ENCODE peak calls at places on chromosomes 2 and 18, in nine cellular contexts. X, L, T, G, I, E, P, K and U are unnamed samples.

GRCh38 chr2:58918138-58918537 is 677.0 kb upstream of the FANCL start:
- DNase-seq in X (no peak), L (no peak), T (no peak), G (no peak), I (peak), E (no peak), P (no peak), K (no peak), U (peak)

GRCh38 chr18:54094474-54094873 is 130.0 kb downstream of the MBD2 start:
- DNase-seq in X (no peak), L (no peak), T (no peak), G (no peak), I (no peak), E (no peak), P (no peak), K (no peak), U (no peak)

GRCh38 chr18:79377187-79377891 is 18.4 kb upstream of the NFATC1 start:
- DNase-seq in X (no peak), L (no peak), T (peak), G (no peak), I (no peak), E (no peak), P (no peak), K (no peak), U (no peak)

GRCh38 chr2:129828829-129829228 is 150.6 kb upstream of the RAB6C start:
- DNase-seq in X (no peak), L (no peak), T (no peak), G (no peak), I (no peak), E (no peak), P (no peak), K (no peak), U (no peak)

GRCh38 chr2:240759454-240759853 is 60.6 kb downstream of the KIF1A start:
- DNase-seq in X (no peak), L (no peak), T (no peak), G (no peak), I (no peak), E (no peak), P (no peak), K (no peak), U (no peak)

GRCh38 chr2:27920148-27920885 is 29.8 kb downstream of the BABAM2 start:
- DNase-seq in X (no peak), L (no peak), T (no peak), G (no peak), I (peak), E (no peak), P (no peak), K (peak), U (peak)

GRCh38 chr2:17190527-17190926 is 327.7 kb downstream of the RAD51AP2 start:
- DNase-seq in X (no peak), L (no peak), T (no peak), G (no peak), I (no peak), E (no peak), P (no peak), K (no peak), U (no peak)

GRCh38 chr2:224278531-224278930 is 123.4 kb downstream of the FAM124B start:
- DNase-seq in X (no peak), L (no peak), T (no peak), G (no peak), I (peak), E (no peak), P (no peak), K (no peak), U (peak)

GRCh38 chr2:8540552-8541055 is 141.3 kb upstream of the ID2 start:
- DNase-seq in X (no peak), L (no peak), T (peak), G (no peak), I (no peak), E (no peak), P (no peak), K (no peak), U (no peak)

GRCh38 chr18:42131044-42131939 is 176.3 kb downstream of the PIK3C3 start:
- DNase-seq in X (no peak), L (no peak), T (no peak), G (no peak), I (no peak), E (no peak), P (peak), K (no peak), U (no peak)

GRCh38 chr2:99572798-99573197 is 83.0 kb upstream of the REV1 start:
- DNase-seq in X (no peak), L (no peak), T (no peak), G (no peak), I (no peak), E (no peak), P (no peak), K (no peak), U (no peak)

GRCh38 chr2:10080536-10081304 is 509 bp upstream of the CYS1 start:
- DNase-seq in X (no peak), L (no peak), T (no peak), G (peak), I (no peak), E (peak), P (peak), K (no peak), U (no peak)

GRCh38 chr2:208142255-208142924 is 3.6 kb downstream of the CRYGB start:
- DNase-seq in X (no peak), L (no peak), T (no peak), G (no peak), I (peak), E (no peak), P (no peak), K (no peak), U (no peak)

GRCh38 chr2:138059487-138059886 is 95.2 kb downstream of the HNMT start:
- DNase-seq in X (no peak), L (no peak), T (no peak), G (no peak), I (no peak), E (no peak), P (no peak), K (no peak), U (no peak)

GRCh38 chr18:27995770-27996502 is 181.0 kb downstream of the CDH2 start:
- DNase-seq in X (no peak), L (peak), T (no peak), G (no peak), I (no peak), E (no peak), P (no peak), K (no peak), U (no peak)

GRCh38 chr18:36993068-36993467 is 164.1 kb downstream of the KIAA1328 start:
- DNase-seq in X (no peak), L (no peak), T (no peak), G (no peak), I (peak), E (no peak), P (no peak), K (no peak), U (peak)

GRCh38 chr2:20617081-20617575 is 33.8 kb downstream of the HS1BP3 start:
- DNase-seq in X (no peak), L (peak), T (peak), G (peak), I (no peak), E (no peak), P (peak), K (no peak), U (no peak)

GRCh38 chr2:101230541-101230993 is 22.1 kb upstream of the CNOT11 start:
- DNase-seq in X (no peak), L (no peak), T (no peak), G (no peak), I (peak), E (no peak), P (no peak), K (no peak), U (peak)

GRCh38 chr2:75592888-75593287 is 32.1 kb upstream of the EVA1A start:
- DNase-seq in X (no peak), L (no peak), T (no peak), G (no peak), I (no peak), E (no peak), P (no peak), K (no peak), U (no peak)

GRCh38 chr2:212595036-212595654 is 56.5 kb upstream of the ERBB4 start:
- DNase-seq in X (no peak), L (no peak), T (no peak), G (no peak), I (peak), E (no peak), P (no peak), K (peak), U (peak)

GRCh38 chr2:38739524-38739923 is 11.6 kb downstream of the SRSF7 start:
- DNase-seq in X (no peak), L (no peak), T (no peak), G (no peak), I (no peak), E (no peak), P (no peak), K (no peak), U (no peak)

GRCh38 chr2:178796079-178796677 is 11.0 kb downstream of the TTN start:
- DNase-seq in X (no peak), L (no peak), T (no peak), G (no peak), I (peak), E (no peak), P (no peak), K (peak), U (peak)

GRCh38 chr18:45825258-45825744 is at the start of gene SIGLEC15:
- DNase-seq in X (no peak), L (no peak), T (no peak), G (no peak), I (no peak), E (no peak), P (no peak), K (no peak), U (no peak)

GRCh38 chr18:38693085-38693484 is 1127.5 kb upstream of the CELF4 start:
- DNase-seq in X (no peak), L (peak), T (no peak), G (no peak), I (no peak), E (no peak), P (no peak), K (no peak), U (no peak)

GRCh38 chr2:28250006-28250405 is 142.7 kb upstream of the FOSL2 start:
- DNase-seq in X (no peak), L (no peak), T (no peak), G (no peak), I (peak), E (no peak), P (no peak), K (peak), U (peak)

GRCh38 chr2:133421516-133422324 is 146.5 kb downstream of the NCKAP5 start:
- DNase-seq in X (no peak), L (peak), T (no peak), G (no peak), I (peak), E (no peak), P (no peak), K (no peak), U (no peak)

GRCh38 chr2:236833501-236834186 is 252.0 kb upstream of the COPS8 start:
- DNase-seq in X (no peak), L (no peak), T (no peak), G (no peak), I (peak), E (no peak), P (no peak), K (no peak), U (no peak)

GRCh38 chr18:12460874-12461273 is 53.1 kb downstream of the PRELID3A start:
- DNase-seq in X (no peak), L (peak), T (no peak), G (no peak), I (peak), E (peak), P (no peak), K (no peak), U (no peak)

GRCh38 chr2:196660264-196660663 is 20.7 kb downstream of the CCDC150 start:
- DNase-seq in X (no peak), L (no peak), T (no peak), G (no peak), I (peak), E (no peak), P (no peak), K (no peak), U (peak)

GRCh38 chr2:63596487-63596886 is 7.7 kb downstream of the MDH1 start:
- DNase-seq in X (no peak), L (no peak), T (no peak), G (no peak), I (no peak), E (no peak), P (no peak), K (no peak), U (no peak)

GRCh38 chr2:219607931-219608330 is 10.3 kb downstream of the STK11IP start:
- DNase-seq in X (no peak), L (no peak), T (no peak), G (no peak), I (no peak), E (no peak), P (no peak), K (no peak), U (no peak)

GRCh38 chr18:41949206-41949920 is 5.7 kb upstream of the PIK3C3 start:
- DNase-seq in X (no peak), L (no peak), T (no peak), G (no peak), I (peak), E (no peak), P (no peak), K (no peak), U (peak)

GRCh38 chr2:192236136-192236535 is 41.4 kb upstream of the TMEFF2 start:
- DNase-seq in X (no peak), L (no peak), T (no peak), G (no peak), I (peak), E (no peak), P (no peak), K (no peak), U (peak)

GRCh38 chr2:60495226-60495625 is 58.2 kb downstream of the BCL11A start:
- DNase-seq in X (no peak), L (no peak), T (no peak), G (no peak), I (no peak), E (no peak), P (no peak), K (no peak), U (no peak)

GRCh38 chr2:12034303-12034861 is 287.9 kb downstream of the LPIN1 start:
- DNase-seq in X (no peak), L (no peak), T (no peak), G (no peak), I (no peak), E (no peak), P (no peak), K (no peak), U (no peak)
- TF ChIP-seq CTCF in X (no peak), L (no peak), T (no peak), G (no peak), I (no peak), E (no peak), P (no peak), K (no peak), U (no peak)

GRCh38 chr2:234950730-234951385 is 959 bp upstream of the SH3BP4 start:
- DNase-seq in X (no peak), L (no peak), T (no peak), G (no peak), I (peak), E (no peak), P (no peak), K (no peak), U (no peak)
- TF ChIP-seq CTCF in X (no peak), L (no peak), T (no peak), G (no peak), I (no peak), E (no peak), P (no peak), K (no peak), U (no peak)

GRCh38 chr18:65725421-65726050 is 25.3 kb upstream of the CDH7 start:
- DNase-seq in X (no peak), L (peak), T (no peak), G (no peak), I (no peak), E (peak), P (peak), K (no peak), U (no peak)
- TF ChIP-seq CTCF in X (no peak), L (no peak), T (no peak), G (no peak), I (no peak), E (peak), P (peak), K (peak), U (no peak)

GRCh38 chr2:105403785-105404698 is 5.2 kb upstream of the FHL2 start:
- DNase-seq in X (no peak), L (no peak), T (no peak), G (no peak), I (peak), E (peak), P (no peak), K (peak), U (peak)
- TF ChIP-seq CTCF in X (no peak), L (peak), T (no peak), G (no peak), I (peak), E (no peak), P (no peak), K (peak), U (peak)

DNA sequence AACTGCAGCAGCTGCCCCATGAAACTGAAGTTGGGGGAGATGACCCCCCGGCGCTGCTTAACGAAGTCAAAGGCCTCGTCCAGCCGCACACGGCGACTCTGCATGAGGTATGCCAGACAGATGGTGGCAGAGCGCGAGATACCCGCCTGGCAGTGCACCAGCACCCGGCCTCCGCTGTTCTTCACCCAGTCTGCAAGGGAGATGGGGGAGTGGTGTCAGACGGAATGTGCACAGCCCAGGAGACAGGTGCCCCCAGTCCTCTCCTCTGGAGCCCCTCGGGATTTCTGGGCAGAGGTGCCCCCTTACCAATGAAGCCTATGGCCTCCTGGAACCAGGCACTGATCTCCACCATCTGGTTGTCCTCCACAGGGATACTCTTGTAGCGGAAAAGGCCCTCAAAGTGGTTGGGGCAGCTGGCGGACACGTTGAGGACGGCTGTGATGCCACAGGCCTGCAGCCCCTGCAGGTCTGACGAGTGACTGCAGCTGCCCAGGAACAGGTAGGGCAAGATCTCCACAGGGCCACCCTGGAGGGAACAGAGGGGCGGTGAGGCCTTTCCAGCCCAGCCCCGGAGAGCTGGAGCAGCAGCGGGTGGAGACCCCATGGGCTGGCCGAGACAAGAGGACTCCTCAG is 1.3 kb downstream of the DUSP2 start:
- DNase-seq in X (peak), L (no peak), T (no peak), G (peak), I (no peak), E (peak), P (no peak), K (no peak), U (no peak)
- TF ChIP-seq CTCF in X (peak), L (no peak), T (no peak), G (no peak), I (no peak), E (no peak), P (peak), K (no peak), U (peak)

DNA sequence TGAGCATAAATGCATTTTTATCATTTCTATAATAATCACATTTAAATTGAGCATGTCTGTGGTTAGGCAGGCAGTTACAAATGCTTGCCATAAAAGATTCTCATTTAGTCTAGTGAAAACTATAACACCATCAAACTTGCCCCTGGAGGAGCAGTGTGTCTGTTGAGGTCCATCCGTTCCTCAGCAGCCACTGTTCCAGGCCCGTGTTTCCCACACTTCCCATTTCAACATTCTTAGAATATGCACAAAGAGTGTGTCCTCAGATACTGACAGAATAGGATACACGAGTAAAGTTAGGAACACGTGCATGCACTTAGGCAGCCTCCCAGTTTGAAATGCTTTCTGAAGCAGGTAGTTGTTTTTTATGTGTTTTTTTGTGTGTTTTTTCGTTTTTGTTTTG is 39.9 kb downstream of the NCK2 start:
- DNase-seq in X (no peak), L (no peak), T (no peak), G (no peak), I (no peak), E (no peak), P (no peak), K (no peak), U (no peak)
- TF ChIP-seq CTCF in X (no peak), L (no peak), T (no peak), G (no peak), I (no peak), E (no peak), P (no peak), K (no peak), U (no peak)

GRCh38 chr2:529852-530251 is 147.4 kb downstream of the TMEM18 start:
- DNase-seq in X (no peak), L (no peak), T (no peak), G (no peak), I (no peak), E (no peak), P (no peak), K (no peak), U (no peak)

GRCh38 chr2:526918-527317 is 150.3 kb downstream of the TMEM18 start:
- DNase-seq in X (no peak), L (no peak), T (no peak), G (no peak), I (no peak), E (no peak), P (no peak), K (no peak), U (no peak)

GRCh38 chr2:527581-527980 is 149.6 kb downstream of the TMEM18 start:
- DNase-seq in X (no peak), L (no peak), T (no peak), G (no peak), I (no peak), E (no peak), P (peak), K (no peak), U (no peak)

GRCh38 chr2:525611-526010 is 151.6 kb downstream of the TMEM18 start:
- DNase-seq in X (no peak), L (no peak), T (no peak), G (no peak), I (no peak), E (no peak), P (no peak), K (no peak), U (no peak)

DNA sequence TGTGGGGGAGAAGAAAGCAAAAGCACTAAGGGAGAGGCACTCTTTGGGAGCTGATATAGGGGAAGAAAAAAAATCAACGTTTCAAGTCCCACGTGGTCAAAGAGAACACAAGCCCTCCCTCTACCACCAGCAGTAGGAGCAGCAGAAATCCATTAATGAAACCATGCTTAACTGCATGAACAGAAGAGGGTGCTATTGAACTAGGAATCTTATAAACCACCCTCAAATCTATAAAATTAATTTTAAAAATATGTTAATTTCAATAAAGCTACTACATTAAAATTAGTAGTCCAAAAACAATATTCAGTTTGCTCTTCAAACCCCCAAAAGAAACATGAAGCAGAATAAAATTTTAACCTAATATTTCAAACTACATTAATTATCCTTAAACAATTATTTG is 147.8 kb downstream of the TMEM18 start:
- DNase-seq in X (no peak), L (peak), T (no peak), G (no peak), I (peak), E (no peak), P (no peak), K (no peak), U (peak)
- TF ChIP-seq CTCF in X (peak), L (no peak), T (no peak), G (no peak), I (no peak), E (peak), P (peak), K (no peak), U (peak)

GRCh38 chr2:36545871-36546416 is 52.0 kb downstream of the FEZ2 start:
- DNase-seq in X (no peak), L (no peak), T (no peak), G (no peak), I (no peak), E (no peak), P (no peak), K (no peak), U (no peak)

GRCh38 chr2:36547906-36548305 is 50.1 kb downstream of the FEZ2 start:
- DNase-seq in X (no peak), L (no peak), T (no peak), G (no peak), I (no peak), E (no peak), P (no peak), K (no peak), U (no peak)

GRCh38 chr2:36541891-36542595 is 55.9 kb downstream of the FEZ2 start:
- DNase-seq in X (no peak), L (peak), T (no peak), G (no peak), I (no peak), E (no peak), P (no peak), K (no peak), U (no peak)

GRCh38 chr2:36540986-36541750 is 56.8 kb downstream of the FEZ2 start:
- DNase-seq in X (no peak), L (no peak), T (no peak), G (no peak), I (no peak), E (no peak), P (no peak), K (no peak), U (no peak)

GRCh38 chr2:36544638-36545338 is 53.2 kb downstream of the FEZ2 start:
- DNase-seq in X (no peak), L (no peak), T (no peak), G (no peak), I (peak), E (no peak), P (no peak), K (no peak), U (no peak)
- TF ChIP-seq CTCF in X (no peak), L (peak), T (no peak), G (no peak), I (peak), E (peak), P (no peak), K (peak), U (peak)